ENCODE peak calls at places on chromosome 2, in five cellular contexts. X, B, E, L and R are unnamed samples.
A peak's percentile ranks its signal among the peaks of the same experiment; 100 is the strongest.

GRCh38 chr2:98946875-98947274 is 10.8 kb upstream of the CRACDL start:
- DNase-seq in L (no peak), B (no peak), E (no peak), X (no peak), R (no peak)

GRCh38 chr2:231992888-231993287 is 31.4 kb downstream of the DIS3L2 start:
- DNase-seq in E (no peak), L (no peak), X (no peak), B (no peak), R (no peak)

GRCh38 chr2:193542762-193543161 is 1348.0 kb upstream of the TMEFF2 start:
- DNase-seq in X (no peak), E (no peak), L (no peak), B (no peak), R (no peak)

GRCh38 chr2:143730950-143731254 is 601.7 kb downstream of the ARHGAP15 start:
- DNase-seq in X (no peak), E (no peak), B (no peak), L (no peak), R (no peak)

GRCh38 chr2:212451786-212452200 is 86.8 kb downstream of the ERBB4 start:
- DNase-seq in L (peak; percentile 2), E (no peak), B (no peak), X (no peak), R (no peak)

GRCh38 chr2:201064797-201065329 is 6.6 kb downstream of the HYCC2 start:
- DNase-seq in B (no peak), L (no peak), X (no peak), E (no peak), R (no peak)

GRCh38 chr2:32484907-32485306 is 128.1 kb downstream of the BIRC6 start:
- DNase-seq in E (no peak), L (peak; percentile 90), B (no peak), X (no peak), R (no peak)

GRCh38 chr2:210818473-210818872 is 262.1 kb downstream of the CPS1 start:
- DNase-seq in E (no peak), L (no peak), B (no peak), X (no peak), R (no peak)

GRCh38 chr2:223944166-223944703 is 900 bp downstream of the WDFY1 start:
- DNase-seq in E (peak; percentile 63), L (no peak), X (peak; percentile 67), B (peak; percentile 28), R (peak; percentile 51)

GRCh38 chr2:40409734-40410133 is 42.2 kb downstream of the SLC8A1 start:
- DNase-seq in B (no peak), X (no peak), L (no peak), E (no peak), R (no peak)

GRCh38 chr2:237546876-237547395 is 19.4 kb upstream of the PRLH start:
- DNase-seq in L (no peak), X (no peak), E (no peak), B (no peak), R (no peak)